ENCODE peak calls at places on chromosomes 13 and 19, in six cellular contexts. O is IMR-90, W is H9, M is neuronal stem cell, Q is H1, G is mesenchymal stem cell. E is an unnamed sample.

GRCh38 chr19:49688531-49689132 is 762 bp upstream of the ADM5 start:
- DNase-seq in W (peak), M (no peak), O (no peak), G (no peak), Q (peak), E (no peak)

GRCh38 chr13:40452741-40453665 is 213.4 kb downstream of the FOXO1 start:
- DNase-seq in M (no peak), O (peak), G (no peak), Q (no peak), W (no peak), E (peak)

GRCh38 chr13:97491452-97491851 is 57.5 kb downstream of the RAP2A start:
- DNase-seq in O (no peak), M (no peak), W (no peak), G (no peak), Q (no peak), E (no peak)

GRCh38 chr13:27605610-27606200 is 14.6 kb downstream of the LNX2 start:
- DNase-seq in Q (no peak), W (no peak), G (peak), M (no peak), O (peak), E (no peak)

GRCh38 chr13:63198076-63198475 is 1782.4 kb upstream of the PCDH20 start:
- DNase-seq in G (no peak), O (peak), Q (no peak), M (no peak), W (no peak), E (no peak)

GRCh38 chr19:33395561-33396550 is 22.3 kb downstream of the CEBPG start:
- DNase-seq in W (no peak), Q (no peak), O (peak), M (no peak), G (no peak), E (no peak)

GRCh38 chr19:2942928-2943640 is 1.7 kb downstream of the ZNF77 start:
- DNase-seq in M (no peak), G (no peak), O (no peak), W (no peak), Q (no peak), E (no peak)

GRCh38 chr19:13091400-13092161 is 11.1 kb downstream of the LYL1 start:
- DNase-seq in Q (peak), G (peak), W (peak), M (no peak), O (peak), E (no peak)

GRCh38 chr19:7489609-7490044 is 792 bp upstream of the PEX11G start:
- DNase-seq in Q (no peak), M (no peak), W (no peak), G (no peak), O (no peak), E (no peak)

GRCh38 chr13:45409993-45410392 is 8.2 kb downstream of the SLC25A30 start:
- DNase-seq in G (no peak), W (no peak), Q (no peak), O (no peak), M (no peak), E (no peak)

GRCh38 chr13:31044658-31045620 is 112.5 kb downstream of the TEX26 start:
- DNase-seq in W (no peak), Q (no peak), M (no peak), G (peak), O (no peak), E (peak)

GRCh38 chr19:2923510-2923909 is 21.3 kb downstream of the ZNF77 start:
- DNase-seq in G (no peak), O (peak), W (no peak), M (no peak), Q (no peak), E (no peak)

GRCh38 chr19:5051619-5052018 is 82.7 kb downstream of the KDM4B start:
- DNase-seq in M (no peak), W (no peak), Q (no peak), O (no peak), G (no peak), E (no peak)

GRCh38 chr13:32023698-32024097 is 7.9 kb upstream of the FRY start:
- DNase-seq in M (no peak), O (no peak), W (no peak), Q (no peak), G (no peak), E (no peak)

GRCh38 chr13:28301839-28302238 is 163.5 kb downstream of the PAN3 start:
- DNase-seq in Q (no peak), O (no peak), M (no peak), W (no peak), G (no peak), E (no peak)

GRCh38 chr13:20181180-20181579 is 11.6 kb downstream of the GJB2 start:
- DNase-seq in G (no peak), W (no peak), Q (no peak), O (no peak), M (no peak), E (no peak)

GRCh38 chr19:14333101-14333871 is 48.0 kb upstream of the ADGRE5 start:
- DNase-seq in O (no peak), M (no peak), W (peak), G (no peak), Q (peak), E (peak)

GRCh38 chr19:43564800-43565199 is 10.5 kb downstream of the XRCC1 start:
- DNase-seq in M (no peak), G (no peak), W (no peak), Q (no peak), O (no peak), E (peak)

GRCh38 chr13:26785845-26786630 is 25.5 kb upstream of the GPR12 start:
- DNase-seq in W (peak), M (no peak), O (no peak), G (no peak), Q (peak), E (peak)

GRCh38 chr13:88602786-88603777 is 931.9 kb downstream of the SLITRK5 start:
- DNase-seq in Q (no peak), G (no peak), O (no peak), W (no peak), M (no peak), E (no peak)

GRCh38 chr13:110683203-110683883 is 22.6 kb downstream of the CARS2 start:
- DNase-seq in O (peak), G (peak), Q (no peak), M (no peak), W (no peak), E (no peak)

GRCh38 chr19:54343868-54344267 is 4.9 kb upstream of the LILRA4 start:
- DNase-seq in G (no peak), O (no peak), M (no peak), W (no peak), Q (no peak), E (no peak)

GRCh38 chr19:47729468-47729798 is 15.9 kb upstream of the NOP53 start:
- DNase-seq in Q (peak), O (peak), M (no peak), G (peak), W (peak), E (peak)

GRCh38 chr13:114049026-114049425 is 75.2 kb upstream of the C13orf46 start:
- DNase-seq in W (no peak), M (no peak), Q (no peak), O (no peak), G (no peak), E (no peak)

GRCh38 chr13:67493835-67494234 is 263.7 kb upstream of the PCDH9 start:
- DNase-seq in M (no peak), Q (no peak), G (no peak), W (no peak), O (no peak), E (no peak)

GRCh38 chr19:31355330-31356289 is 6.4 kb upstream of the TSHZ3 start:
- DNase-seq in Q (peak), W (peak), G (peak), M (no peak), O (no peak), E (no peak)

GRCh38 chr13:29140277-29140676 is 320.1 kb downstream of the MTUS2 start:
- DNase-seq in M (no peak), O (no peak), Q (no peak), G (peak), W (no peak), E (peak)

GRCh38 chr13:37026778-37027177 is 26.2 kb downstream of the EXOSC8 start:
- DNase-seq in M (no peak), Q (no peak), G (no peak), W (no peak), O (no peak), E (no peak)

GRCh38 chr19:12580180-12580694 is 29.0 kb upstream of the ZNF564 start:
- DNase-seq in W (no peak), O (peak), G (peak), Q (no peak), M (no peak), E (peak)

GRCh38 chr13:40220299-40220935 is 446.0 kb downstream of the FOXO1 start:
- DNase-seq in G (peak), Q (no peak), M (no peak), O (no peak), W (no peak), E (peak)

GRCh38 chr19:52535831-52536800 is 8.6 kb downstream of the ZNF808 start:
- DNase-seq in W (peak), O (peak), G (peak), Q (peak), M (peak), E (peak)

GRCh38 chr13:110262944-110263343 is 44.0 kb downstream of the COL4A1 start:
- DNase-seq in M (no peak), W (no peak), G (no peak), Q (no peak), O (no peak), E (peak)

GRCh38 chr19:18542936-18543813 is at the start of gene FKBP8:
- DNase-seq in G (peak), M (peak), Q (peak), W (peak), O (peak), E (peak)

GRCh38 chr19:12943437-12944044 is 2.1 kb upstream of the RAD23A start:
- DNase-seq in Q (no peak), O (no peak), M (no peak), G (no peak), W (no peak), E (no peak)

GRCh38 chr13:34425307-34425949 is 516.6 kb upstream of the NBEA start:
- DNase-seq in G (no peak), Q (no peak), O (no peak), M (no peak), W (no peak), E (no peak)

GRCh38 chr13:48588120-48588519 is 55.2 kb upstream of the RCBTB2 start:
- DNase-seq in M (no peak), O (no peak), Q (no peak), G (no peak), W (no peak), E (no peak)
- H4K91ac ChIP-seq in M (no peak), O (no peak), Q (no peak), G (no peak), W (no peak), E (no peak)

GRCh38 chr13:77000475-77000874 is 8.6 kb downstream of the CLN5 start:
- DNase-seq in M (no peak), G (no peak), W (no peak), Q (no peak), O (no peak), E (no peak)
- H4K91ac ChIP-seq in M (no peak), G (no peak), W (no peak), Q (no peak), O (no peak), E (no peak)

DNA sequence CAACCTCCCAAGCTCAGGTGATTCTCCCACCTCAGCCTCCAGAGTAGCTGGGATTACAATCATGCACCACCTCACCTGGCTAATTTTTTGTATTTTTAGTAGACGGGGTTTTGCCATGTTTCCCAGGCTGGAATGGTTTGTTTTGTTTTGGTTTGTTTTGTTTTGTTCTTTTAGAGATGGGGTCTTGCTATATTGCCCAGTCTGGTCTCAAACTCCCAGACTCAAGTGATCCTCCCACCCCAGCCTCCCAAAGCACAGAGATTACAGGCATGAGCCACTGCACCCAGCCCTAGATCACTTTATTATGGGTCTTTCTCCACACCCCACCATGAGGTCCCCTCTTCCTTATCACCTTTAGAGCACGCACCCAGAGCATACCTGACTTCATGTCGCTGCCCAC is 8.0 kb upstream of the KRTDAP start:
- DNase-seq in W (no peak), O (no peak), G (no peak), Q (no peak), M (no peak), E (no peak)
- H4K91ac ChIP-seq in W (no peak), O (no peak), G (no peak), Q (no peak), M (no peak), E (no peak)

GRCh38 chr13:102191951-102192461 is 209.8 kb downstream of the FGF14 start:
- DNase-seq in O (peak), M (peak), W (no peak), G (peak), Q (no peak), E (no peak)
- H4K91ac ChIP-seq in O (no peak), M (no peak), W (no peak), G (no peak), Q (no peak), E (no peak)

DNA sequence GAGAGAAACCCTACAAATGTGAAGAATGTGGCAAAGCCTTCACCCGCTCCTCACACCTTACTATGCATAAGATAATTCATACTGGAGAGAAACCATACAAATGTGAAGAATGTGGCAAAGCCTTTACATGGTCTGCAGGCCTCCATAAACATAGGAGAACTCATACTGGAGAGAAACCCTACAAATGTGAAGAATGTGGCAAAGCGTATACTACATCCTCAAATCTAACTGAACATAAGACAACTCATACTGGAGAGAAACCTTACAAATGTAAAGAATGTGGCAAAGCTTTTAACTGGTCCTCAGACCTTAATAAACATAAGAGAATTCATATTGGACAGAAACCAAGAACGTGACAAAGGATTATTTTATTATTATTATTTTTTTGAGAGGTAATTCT is 30.7 kb downstream of the ZNF486 start:
- DNase-seq in W (no peak), G (no peak), M (no peak), Q (no peak), O (no peak), E (no peak)
- H4K91ac ChIP-seq in W (no peak), G (no peak), M (no peak), Q (no peak), O (no peak), E (no peak)

GRCh38 chr13:41554180-41554579 is 96.8 kb downstream of the RGCC start:
- DNase-seq in G (no peak), O (no peak), Q (no peak), W (no peak), M (no peak), E (no peak)
- H4K91ac ChIP-seq in G (no peak), O (no peak), Q (no peak), W (no peak), M (no peak), E (no peak)

E was measured in trophoblast cell.